ENCODE peak calls at places on chromosomes 2 and 18, in nine cellular contexts. J is H9, A is mesendoderm, D is fibroblast of lung, L is HepG2, V is GM23248, Z is mammary epithelial cell, U is HCT116, P is PC-9. I is an unnamed sample. For H3K4me1, the result is how much of the 10 kb centered on the place peaks cover.

GRCh38 chr2:121897335-121897970 is 142.0 kb downstream of the TSN start:
- DNase-seq in V (peak), L (peak), Z (peak), P (no peak), D (peak), U (peak), J (peak), A (peak), I (peak)

GRCh38 chr2:201320701-201321100 is 36.4 kb downstream of the FLACC1 start:
- DNase-seq in P (no peak), U (no peak), J (no peak), V (no peak), A (no peak), L (no peak), D (no peak), Z (no peak), I (no peak)

GRCh38 chr2:73984203-73984921 is at the start of gene TET3:
- DNase-seq in Z (no peak), A (no peak), P (peak), D (no peak), L (no peak), J (peak), V (peak), U (no peak), I (no peak)

GRCh38 chr2:16798472-16798871 is 132.8 kb upstream of the CYRIA start:
- DNase-seq in Z (no peak), V (no peak), A (no peak), J (no peak), P (no peak), L (no peak), D (no peak), U (no peak), I (no peak)

GRCh38 chr2:127675335-127676261 is at the start of gene LIMS2:
- DNase-seq in U (no peak), D (peak), V (peak), A (peak), J (peak), L (no peak), P (peak), Z (no peak), I (no peak)

GRCh38 chr2:128421286-128421685 is 102.6 kb upstream of the HS6ST1 start:
- DNase-seq in A (no peak), U (no peak), L (no peak), Z (no peak), P (no peak), V (no peak), J (peak), D (no peak), I (no peak)

GRCh38 chr2:128833628-128834027 is 515.0 kb upstream of the HS6ST1 start:
- DNase-seq in V (no peak), D (no peak), U (no peak), L (no peak), Z (no peak), A (no peak), P (no peak), J (no peak), I (no peak)

GRCh38 chr2:112795720-112796119 is 11.4 kb upstream of the IL1A start:
- DNase-seq in L (no peak), Z (peak), V (no peak), A (peak), U (no peak), D (no peak), P (peak), J (no peak), I (no peak)

GRCh38 chr2:101274142-101274541 is 21.5 kb downstream of the CNOT11 start:
- DNase-seq in A (no peak), P (no peak), D (no peak), J (no peak), Z (no peak), L (no peak), U (no peak), V (no peak), I (no peak)

GRCh38 chr2:43110442-43110871 is 115.9 kb downstream of the ZFP36L2 start:
- DNase-seq in P (no peak), L (peak), V (peak), Z (no peak), J (no peak), D (peak), A (no peak), U (no peak), I (peak)

GRCh38 chr2:11376071-11376470 is 31.6 kb upstream of the ROCK2 start:
- DNase-seq in U (no peak), L (peak), Z (no peak), A (no peak), D (no peak), V (no peak), P (no peak), J (no peak), I (no peak)

GRCh38 chr2:171579481-171579880 is 57.2 kb downstream of the CYBRD1 start:
- DNase-seq in U (no peak), A (no peak), D (peak), Z (peak), P (no peak), V (peak), J (no peak), L (no peak), I (no peak)

GRCh38 chr2:168344706-168345105 is 97.3 kb upstream of the STK39 start:
- DNase-seq in D (no peak), V (no peak), A (no peak), P (no peak), Z (no peak), U (no peak), J (no peak), L (no peak), I (no peak)

GRCh38 chr2:69026638-69027037 is 13.7 kb downstream of the ANTXR1 start:
- DNase-seq in L (no peak), Z (no peak), U (no peak), J (no peak), A (no peak), D (no peak), P (no peak), V (no peak), I (no peak)

GRCh38 chr2:66888791-66889631 is 454.1 kb downstream of the MEIS1 start:
- DNase-seq in V (peak), A (no peak), D (peak), L (no peak), J (no peak), U (no peak), Z (peak), P (no peak), I (peak)

GRCh38 chr2:102504833-102505232 is 31.8 kb downstream of the SLC9A4 start:
- DNase-seq in A (no peak), V (no peak), U (no peak), Z (no peak), P (peak), L (no peak), J (no peak), D (no peak), I (no peak)

GRCh38 chr2:239156516-239157265 is 244.1 kb downstream of the HDAC4 start:
- DNase-seq in P (no peak), J (peak), V (no peak), D (no peak), L (no peak), Z (no peak), A (no peak), U (no peak), I (no peak)

GRCh38 chr2:24365051-24365450 is 4.7 kb upstream of the ITSN2 start:
- DNase-seq in A (no peak), L (no peak), D (no peak), V (peak), U (no peak), Z (peak), J (no peak), P (peak), I (no peak)

GRCh38 chr2:95530734-95531133 is 46.2 kb upstream of the TRIM43B start:
- DNase-seq in U (no peak), P (no peak), L (no peak), A (no peak), V (peak), J (no peak), Z (no peak), D (peak), I (peak)

GRCh38 chr2:70936165-70936978 is 672 bp downstream of the ATP6V1B1 start:
- DNase-seq in V (no peak), L (no peak), A (no peak), J (peak), P (no peak), D (no peak), U (no peak), Z (no peak), I (no peak)

GRCh38 chr2:153059338-153060052 is 341.1 kb downstream of the ARL6IP6 start:
- DNase-seq in U (peak), A (peak), D (peak), J (no peak), Z (peak), P (peak), V (peak), L (peak), I (peak)

GRCh38 chr18:79523221-79523737 is 127.5 kb downstream of the NFATC1 start:
- DNase-seq in D (no peak), L (no peak), V (no peak), Z (no peak), J (peak), U (no peak), A (no peak), P (no peak), I (no peak)

GRCh38 chr2:211351998-211352397 is 795.6 kb downstream of the CPS1 start:
- DNase-seq in V (no peak), J (no peak), Z (peak), U (no peak), L (no peak), A (peak), P (peak), D (peak), I (no peak)

GRCh38 chr2:107621186-107621835 is 205.4 kb upstream of the RGPD4 start:
- DNase-seq in U (no peak), Z (no peak), J (no peak), A (no peak), P (no peak), D (no peak), L (no peak), V (no peak), I (no peak)

GRCh38 chr2:25912851-25913695 is 34.8 kb upstream of the ASXL2 start:
- DNase-seq in Z (peak), D (peak), A (peak), L (no peak), V (peak), J (peak), P (no peak), U (no peak), I (peak)

GRCh38 chr2:120587997-120588336 is 147.7 kb upstream of the GLI2 start:
- DNase-seq in U (no peak), L (no peak), J (no peak), Z (no peak), D (no peak), P (no peak), A (peak), V (no peak), I (no peak)
- H3K4me1 ChIP-seq in U (under half), L (under half), J (under half), Z (under half), D (under half), P (under half), A (under half), V (under half), I (under half)

GRCh38 chr2:143948710-143949109 is 571.2 kb downstream of the ZEB2 start:
- DNase-seq in U (no peak), L (no peak), D (no peak), P (no peak), Z (peak), V (peak), A (no peak), J (no peak), I (no peak)
- H3K4me2 ChIP-seq in U (no peak), L (no peak), D (no peak), P (no peak), Z (no peak), V (peak), A (no peak), J (no peak), I (no peak)

DNA sequence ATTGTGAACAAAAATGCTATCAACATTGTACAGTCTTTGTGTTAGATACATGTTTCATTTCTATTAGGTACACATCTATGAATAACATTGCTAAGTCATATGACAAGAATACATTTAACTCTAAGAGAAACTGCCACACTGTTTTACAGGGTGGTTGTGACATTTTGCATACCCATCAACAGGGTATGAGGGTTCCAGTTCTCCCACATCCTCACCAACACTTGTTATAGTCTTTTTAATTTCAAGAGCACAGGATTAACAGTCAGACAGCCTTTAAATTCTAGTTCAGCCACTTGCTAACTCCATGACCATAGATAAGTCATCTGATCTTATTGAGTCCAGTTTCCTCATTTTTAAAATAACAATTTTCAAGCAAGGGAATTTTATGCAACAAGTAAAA is 92.5 kb upstream of the PPP1CB start:
- DNase-seq in D (no peak), L (no peak), P (no peak), Z (no peak), U (no peak), A (no peak), J (no peak), V (no peak), I (no peak)
- H3K4me1 ChIP-seq in D (under half), L (under half), P (half or more), Z (under half), U (under half), A (under half), J (under half), V (under half), I (under half)

GRCh38 chr2:98606431-98606830 is 1.9 kb downstream of the COA5 start:
- DNase-seq in P (no peak), L (no peak), Z (no peak), U (no peak), J (no peak), A (no peak), D (no peak), V (no peak), I (no peak)

GRCh38 chr2:98607104-98607503 is 1.2 kb downstream of the COA5 start:
- DNase-seq in V (no peak), P (no peak), D (no peak), J (no peak), A (no peak), Z (no peak), L (no peak), U (no peak), I (no peak)

GRCh38 chr2:98608118-98608961 is at the start of the genes COA5 and UNC50:
- DNase-seq in Z (peak), U (peak), L (peak), P (peak), J (peak), D (peak), A (peak), V (peak), I (peak)

GRCh38 chr2:98607741-98608117 is 583 bp downstream of the COA5 start:
- DNase-seq in D (no peak), V (peak), Z (peak), U (no peak), L (no peak), P (no peak), A (no peak), J (no peak), I (no peak)

GRCh38 chr2:98608962-98609604 is 694 bp downstream of the UNC50 start:
- DNase-seq in V (peak), Z (peak), J (no peak), U (no peak), P (peak), D (peak), L (no peak), A (peak), I (peak)
- H3K4me2 ChIP-seq in V (peak), Z (peak), J (peak), U (peak), P (peak), D (peak), L (peak), A (peak), I (peak)

GRCh38 chr18:69935319-69936190 is 12.1 kb downstream of the CD226 start:
- DNase-seq in Z (peak), A (peak), L (peak), V (peak), P (no peak), J (no peak), U (peak), D (peak), I (peak)
- H3K4me1 ChIP-seq in Z (under half), A (under half), L (under half), V (under half), P (under half), J (under half), U (under half), D (under half), I (under half)

DNA sequence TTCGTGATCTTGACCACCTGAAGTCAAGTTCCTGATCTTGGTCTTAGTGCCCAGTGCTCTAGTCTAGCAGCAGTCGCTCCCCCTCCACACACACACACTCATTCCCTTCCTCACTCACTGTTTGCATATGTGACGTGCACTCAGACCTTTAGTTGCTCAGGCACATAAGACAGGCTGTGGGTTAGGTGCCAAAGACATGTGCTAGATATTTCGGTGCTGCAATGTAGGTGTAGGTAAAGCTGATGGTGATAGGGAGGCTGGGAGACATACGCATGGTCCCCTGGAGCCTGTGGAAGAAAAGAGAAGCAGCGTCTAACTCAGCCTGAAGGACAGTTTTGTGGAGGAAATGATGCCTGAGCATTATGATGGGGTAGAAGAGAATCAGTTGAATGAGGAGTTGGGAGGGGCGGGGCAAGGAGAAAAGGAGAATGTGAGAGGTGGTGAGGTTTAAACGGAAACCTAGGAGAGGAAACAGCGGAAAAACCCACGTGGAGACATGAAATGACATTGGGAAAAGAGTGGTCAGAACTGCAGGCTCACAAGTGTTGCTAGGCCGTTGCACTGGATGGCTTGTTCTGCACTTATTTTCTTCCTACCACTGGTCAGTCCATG is 3.9 kb downstream of the TTC39C start:
- DNase-seq in J (no peak), L (no peak), U (no peak), A (no peak), D (no peak), V (no peak), Z (no peak), P (no peak), I (no peak)
- H3K4me2 ChIP-seq in J (peak), L (no peak), U (no peak), A (no peak), D (no peak), V (no peak), Z (no peak), P (no peak), I (no peak)

DNA sequence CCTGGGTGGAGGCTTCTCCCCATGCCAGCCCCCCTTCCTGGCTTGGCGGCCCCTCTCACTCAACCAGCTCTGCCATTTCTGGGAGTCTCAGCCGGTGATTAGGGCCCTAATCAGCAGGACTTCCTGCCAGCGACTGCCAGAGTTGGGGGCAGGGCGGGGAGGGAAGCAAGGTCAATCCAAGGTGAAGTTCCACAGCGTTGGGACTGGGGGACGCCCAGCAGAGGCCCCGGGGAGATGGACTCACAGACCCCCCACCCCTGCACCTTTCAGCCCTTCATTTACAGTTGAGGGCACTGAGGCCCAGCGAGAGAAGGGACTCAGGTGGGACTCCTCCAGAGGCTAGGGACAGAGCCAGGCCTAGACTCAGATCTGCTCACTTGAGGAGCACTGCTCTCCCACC is 65.3 kb downstream of the TNS1 start:
- DNase-seq in J (no peak), Z (no peak), V (no peak), P (no peak), D (peak), L (no peak), A (no peak), U (no peak), I (no peak)
- H3K4me1 ChIP-seq in J (under half), Z (under half), V (half or more), P (under half), D (half or more), L (half or more), A (under half), U (under half), I (half or more)

GRCh38 chr2:138276367-138276766 is 225.2 kb upstream of the SPOPL start:
- DNase-seq in J (no peak), Z (no peak), U (no peak), P (no peak), A (peak), D (peak), V (peak), L (peak), I (no peak)

GRCh38 chr2:138274421-138275291 is 226.9 kb upstream of the SPOPL start:
- DNase-seq in D (peak), P (no peak), U (peak), V (peak), J (no peak), A (no peak), L (no peak), Z (peak), I (peak)

GRCh38 chr2:138277062-138277461 is 224.5 kb upstream of the SPOPL start:
- DNase-seq in Z (no peak), L (peak), P (no peak), J (no peak), D (no peak), V (no peak), A (peak), U (no peak), I (no peak)

GRCh38 chr2:138275881-138276280 is 225.7 kb upstream of the SPOPL start:
- DNase-seq in U (no peak), D (peak), A (no peak), Z (peak), J (no peak), P (no peak), V (peak), L (peak), I (peak)

DNA sequence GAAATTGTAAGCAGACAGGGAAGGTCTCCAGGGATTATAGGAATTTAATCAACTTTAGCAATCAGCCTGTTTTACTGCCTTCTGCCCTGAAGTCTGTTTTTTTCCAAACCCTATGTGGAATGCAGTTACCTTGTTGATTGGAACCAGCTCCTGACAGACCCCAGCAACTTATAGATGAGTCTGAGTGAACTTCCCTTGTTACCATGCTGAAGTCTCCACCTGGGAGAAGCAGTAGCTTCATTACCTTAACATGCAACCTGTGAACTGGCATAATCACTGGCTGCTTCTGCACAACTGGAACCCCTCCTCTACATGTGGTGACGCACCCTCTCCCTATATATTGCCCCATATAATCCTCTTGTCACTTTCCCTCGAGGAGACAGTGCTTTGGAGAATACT is 226.3 kb upstream of the SPOPL start:
- DNase-seq in Z (no peak), U (no peak), V (no peak), L (peak), D (no peak), P (no peak), A (peak), J (no peak), I (no peak)
- H3K4me2 ChIP-seq in Z (no peak), U (peak), V (no peak), L (peak), D (no peak), P (peak), A (no peak), J (no peak), I (peak)

GRCh38 chr2:223060201-223060825 is 8.3 kb downstream of the KCNE4 start:
- DNase-seq in P (no peak), D (no peak), Z (no peak), L (no peak), U (no peak), A (no peak), J (no peak), V (no peak), I (no peak)
- H3K4me1 ChIP-seq in P (under half), D (under half), Z (under half), L (under half), U (under half), A (under half), J (under half), V (under half), I (under half)

I was measured in astrocyte.